ENCODE peak calls at places on chromosomes 6 and 20, in six cellular contexts. I is GM04504, R is amniotic stem cell, N is mammary epithelial cell, J is dorsolateral prefrontal cortex, B is heart right ventricle. E is an unnamed sample.

GRCh38 chr6:48429610-48430009 is 318.6 kb upstream of the PTCHD4 start:
- DNase-seq in I (no peak), R (no peak), N (no peak), J (no peak), B (no peak), E (no peak)

GRCh38 chr20:47789081-47789998 is 4.1 kb upstream of the SULF2 start:
- DNase-seq in I (peak; percentile 68), R (no peak), N (no peak), J (no peak), B (no peak), E (no peak)

GRCh38 chr20:24781061-24781980 is 167.7 kb upstream of the CST7 start:
- DNase-seq in I (peak; percentile 16), R (no peak), N (peak; percentile 27), J (peak; percentile 54), B (peak; percentile 18), E (no peak)

GRCh38 chr20:47927385-47927851 is 142.1 kb upstream of the SULF2 start:
- DNase-seq in I (no peak), R (no peak), N (peak; percentile 100), J (no peak), B (no peak), E (no peak)

GRCh38 chr20:5136096-5136495 is 9.3 kb downstream of the CDS2 start:
- DNase-seq in I (no peak), R (no peak), N (no peak), J (no peak), B (no peak), E (no peak)

GRCh38 chr6:37139223-37139962 is 30.6 kb upstream of the PIM1 start:
- DNase-seq in I (no peak), R (no peak), N (no peak), J (no peak), B (no peak), E (no peak)

GRCh38 chr6:30047220-30047619 is 13.8 kb upstream of the POLR1H start:
- DNase-seq in I (no peak), R (no peak), N (no peak), J (no peak), B (no peak), E (no peak)

GRCh38 chr20:61251529-61252393 is at the start of gene CDH4:
- DNase-seq in I (no peak), R (no peak), N (peak; percentile 53), J (no peak), B (no peak), E (no peak)

GRCh38 chr6:26575494-26575939 is 21.2 kb upstream of the ABT1 start:
- DNase-seq in I (no peak), R (peak; percentile 36), N (peak; percentile 19), J (no peak), B (no peak), E (no peak)

GRCh38 chr6:138182939-138183791 is 21.4 kb downstream of the ARFGEF3 start:
- DNase-seq in I (no peak), R (no peak), N (no peak), J (peak; percentile 43), B (no peak), E (no peak)

GRCh38 chr20:56217820-56218219 is 30.7 kb upstream of the MC3R start:
- DNase-seq in I (no peak), R (no peak), N (no peak), J (no peak), B (no peak), E (no peak)

GRCh38 chr6:76984572-76984971 is 478.7 kb downstream of the HTR1B start:
- DNase-seq in I (no peak), R (no peak), N (peak; percentile 15), J (no peak), B (no peak), E (no peak)

GRCh38 chr20:33576432-33576883 is 85.7 kb upstream of the C20orf144 start:
- DNase-seq in I (no peak), R (no peak), N (no peak), J (no peak), B (no peak), E (no peak)

GRCh38 chr6:46219661-46220060 is 48.9 kb upstream of the ENPP5 start:
- DNase-seq in I (no peak), R (no peak), N (no peak), J (no peak), B (no peak), E (no peak)

GRCh38 chr6:10149603-10150002 is 265.3 kb downstream of the TFAP2A start:
- DNase-seq in I (no peak), R (no peak), N (no peak), J (no peak), B (no peak), E (no peak)

GRCh38 chr20:59752101-59752586 is 147.8 kb downstream of the PHACTR3 start:
- DNase-seq in I (no peak), R (no peak), N (no peak), J (peak; percentile 49), B (peak; percentile 59), E (no peak)

GRCh38 chr20:5061209-5061608 is 58.5 kb downstream of the PCNA start:
- DNase-seq in I (no peak), R (no peak), N (peak; percentile 98), J (no peak), B (no peak), E (no peak)

GRCh38 chr6:141968632-141969031 is 164.1 kb upstream of the GJE1 start:
- DNase-seq in I (no peak), R (no peak), N (no peak), J (no peak), B (no peak), E (no peak)